ENCODE peak calls at places on chromosomes 4 and X, in four cellular contexts. R is AG10803; Q is breast epithelium; V is stimulated activated CD4-positive, alpha-beta T cell treated with anti-CD3 and anti-CD28 coated beads, TNF-alpha, amount 100 ng/mL, for 24 hours. E is an unnamed sample.

GRCh38 chr4:52660643-52661042 is 1.5 kb upstream of the USP46 start:
- DNase-seq in R (no peak), Q (no peak), V (no peak), E (no peak)

GRCh38 chr4:106478152-106478551 is 109.6 kb upstream of the GIMD1 start:
- DNase-seq in R (no peak), Q (no peak), V (no peak), E (no peak)

GRCh38 chr4:97938141-97938540 is 205.1 kb downstream of the STPG2 start:
- DNase-seq in R (no peak), Q (no peak), V (no peak), E (no peak)

GRCh38 chr4:16524911-16525574 is 298.8 kb upstream of the TAPT1 start:
- DNase-seq in R (peak; percentile 86), Q (no peak), V (no peak), E (no peak)

GRCh38 chrX:115560211-115560977 is 580 bp upstream of the PLS3 start:
- DNase-seq in R (no peak), Q (peak; percentile 59), V (no peak), E (no peak)

GRCh38 chrX:41145920-41146608 is 60.8 kb downstream of the USP9X start:
- DNase-seq in R (peak; percentile 88), Q (no peak), V (no peak), E (no peak)

GRCh38 chrX:31366076-31366475 is 294.2 kb upstream of the FTHL17 start:
- DNase-seq in R (no peak), Q (no peak), V (no peak), E (no peak)

GRCh38 chr4:125268065-125268755 is 46.5 kb upstream of the FAT4 start:
- DNase-seq in R (no peak), Q (no peak), V (no peak), E (no peak)

GRCh38 chr4:7389719-7390118 is 45.0 kb downstream of the PSAPL1 start:
- DNase-seq in R (no peak), Q (peak; percentile 13), V (no peak), E (peak; percentile 3)

GRCh38 chr4:85756938-85757337 is 282.0 kb downstream of the ARHGAP24 start:
- DNase-seq in R (peak; percentile 61), Q (no peak), V (no peak), E (no peak)

GRCh38 chr4:24489870-24490269 is 94.5 kb downstream of the DHX15 start:
- DNase-seq in R (no peak), Q (no peak), V (no peak), E (no peak)

GRCh38 chrX:13899607-13900006 is 82.7 kb upstream of the GPM6B start:
- DNase-seq in R (peak; percentile 88), Q (peak; percentile 72), V (no peak), E (no peak)

GRCh38 chrX:153687121-153688039 is at the start of gene SLC6A8:
- DNase-seq in R (peak; percentile 59), Q (peak; percentile 58), V (peak; percentile 32), E (peak; percentile 83)

GRCh38 chrX:3231766-3232165 is 114.7 kb downstream of the MXRA5 start:
- DNase-seq in R (peak; percentile 67), Q (no peak), V (no peak), E (no peak)

GRCh38 chrX:25206761-25207160 is 191.0 kb upstream of the ARX start:
- DNase-seq in R (no peak), Q (no peak), V (no peak), E (no peak)

GRCh38 chr4:145843651-145844050 is 95.0 kb downstream of the ZNF827 start:
- DNase-seq in R (no peak), Q (no peak), V (no peak), E (no peak)

GRCh38 chr4:183659919-183660318 is 826 bp downstream of the TRAPPC11 start:
- DNase-seq in R (no peak), Q (no peak), V (no peak), E (no peak)

GRCh38 chr4:78293841-78294301 is 236.7 kb downstream of the FRAS1 start:
- DNase-seq in R (peak; percentile 97), Q (no peak), V (no peak), E (no peak)

GRCh38 chrX:29231800-29232199 is 644.6 kb downstream of the IL1RAPL1 start:
- DNase-seq in R (no peak), Q (no peak), V (no peak), E (no peak)

GRCh38 chr4:113447061-113447460 is 314.5 kb downstream of the CAMK2D start:
- DNase-seq in R (no peak), Q (no peak), V (no peak), E (no peak)